ENCODE peak calls at places on chromosomes 16 and 17, in six cellular contexts. M is heart right ventricle; F is CD8-positive, alpha-beta memory T cell; A is naive thymus-derived CD4-positive, alpha-beta T cell; G is dorsolateral prefrontal cortex; U is spleen. Y is an unnamed sample.

GRCh38 chr17:68294617-68295016 is 3.3 kb downstream of the ARSG start:
- DNase-seq in M (no peak), F (no peak), A (no peak), G (no peak), U (no peak), Y (no peak)

GRCh38 chr16:397736-398332 is 835 bp downstream of the NME4 start:
- DNase-seq in M (peak; percentile 74), F (no peak), A (peak; percentile 22), G (peak; percentile 67), U (peak; percentile 88), Y (peak; percentile 56)

GRCh38 chr16:49399594-49400364 is 26.2 kb downstream of the C16orf78 start:
- DNase-seq in M (no peak), F (no peak), A (no peak), G (no peak), U (no peak), Y (no peak)

GRCh38 chr17:17401271-17401781 is 75.5 kb upstream of the MED9 start:
- DNase-seq in M (no peak), F (no peak), A (no peak), G (no peak), U (no peak), Y (no peak)

GRCh38 chr16:88665570-88665969 is 2.7 kb upstream of the MVD start:
- DNase-seq in M (no peak), F (no peak), A (no peak), G (no peak), U (no peak), Y (no peak)

GRCh38 chr16:3431779-3432219 is 11.5 kb downstream of the ZNF597 start:
- DNase-seq in M (peak; percentile 61), F (peak; percentile 44), A (peak; percentile 38), G (peak; percentile 61), U (peak; percentile 90), Y (no peak)

GRCh38 chr16:35102780-35103403 is 1643.5 kb downstream of the TP53TG3F start:
- DNase-seq in M (no peak), F (no peak), A (no peak), G (no peak), U (no peak), Y (no peak)

GRCh38 chr17:81959362-81960129 is 1.4 kb downstream of the NOTUM start:
- DNase-seq in M (peak; percentile 81), F (peak; percentile 80), A (peak; percentile 94), G (peak; percentile 63), U (peak; percentile 95), Y (peak; percentile 41)

GRCh38 chr17:31433091-31433790 is 41.8 kb downstream of the RAB11FIP4 start:
- DNase-seq in M (no peak), F (peak; percentile 36), A (peak; percentile 48), G (no peak), U (peak; percentile 30), Y (no peak)

GRCh38 chr16:7363397-7364053 is 30.9 kb downstream of the RBFOX1 start:
- DNase-seq in M (peak; percentile 44), F (no peak), A (no peak), G (peak; percentile 66), U (no peak), Y (no peak)

GRCh38 chr16:78641463-78641862 is 542.0 kb downstream of the WWOX start:
- DNase-seq in M (no peak), F (no peak), A (no peak), G (no peak), U (no peak), Y (no peak)

GRCh38 chr17:1486802-1487695 is 5.4 kb downstream of the MYO1C start:
- DNase-seq in M (peak; percentile 77), F (peak; percentile 74), A (peak; percentile 64), G (no peak), U (peak; percentile 91), Y (peak; percentile 78)

GRCh38 chr16:58487566-58488351 is 12.2 kb upstream of the NDRG4 start:
- DNase-seq in M (peak; percentile 91), F (peak; percentile 56), A (peak; percentile 76), G (peak; percentile 88), U (peak; percentile 93), Y (peak; percentile 82)

GRCh38 chr16:56576585-56577299 is 11.9 kb downstream of the MT4 start:
- DNase-seq in M (peak; percentile 78), F (peak; percentile 83), A (peak; percentile 89), G (no peak), U (peak; percentile 92), Y (peak; percentile 70)

GRCh38 chr16:31082368-31083045 is 6.2 kb downstream of the PRSS53 start:
- DNase-seq in M (no peak), F (no peak), A (no peak), G (no peak), U (peak; percentile 57), Y (no peak)

GRCh38 chr17:59668816-59669215 is 38.4 kb downstream of the PTRH2 start:
- DNase-seq in M (no peak), F (no peak), A (no peak), G (no peak), U (no peak), Y (peak; percentile 44)

GRCh38 chr16:28531777-28532744 is 6.7 kb downstream of the NUPR1 start:
- DNase-seq in M (peak; percentile 79), F (no peak), A (no peak), G (no peak), U (no peak), Y (no peak)

GRCh38 chr16:69166946-69167930 is 19.7 kb upstream of the SNTB2 start:
- DNase-seq in M (no peak), F (no peak), A (no peak), G (no peak), U (no peak), Y (no peak)
- H3K27ac ChIP-seq in M (no peak overlapping the region), F (no peak overlapping the region), A (peak overlapping the region; percentile 11), G (peak overlapping the region; percentile 36), U (no peak overlapping the region), Y (no peak overlapping the region)

DNA sequence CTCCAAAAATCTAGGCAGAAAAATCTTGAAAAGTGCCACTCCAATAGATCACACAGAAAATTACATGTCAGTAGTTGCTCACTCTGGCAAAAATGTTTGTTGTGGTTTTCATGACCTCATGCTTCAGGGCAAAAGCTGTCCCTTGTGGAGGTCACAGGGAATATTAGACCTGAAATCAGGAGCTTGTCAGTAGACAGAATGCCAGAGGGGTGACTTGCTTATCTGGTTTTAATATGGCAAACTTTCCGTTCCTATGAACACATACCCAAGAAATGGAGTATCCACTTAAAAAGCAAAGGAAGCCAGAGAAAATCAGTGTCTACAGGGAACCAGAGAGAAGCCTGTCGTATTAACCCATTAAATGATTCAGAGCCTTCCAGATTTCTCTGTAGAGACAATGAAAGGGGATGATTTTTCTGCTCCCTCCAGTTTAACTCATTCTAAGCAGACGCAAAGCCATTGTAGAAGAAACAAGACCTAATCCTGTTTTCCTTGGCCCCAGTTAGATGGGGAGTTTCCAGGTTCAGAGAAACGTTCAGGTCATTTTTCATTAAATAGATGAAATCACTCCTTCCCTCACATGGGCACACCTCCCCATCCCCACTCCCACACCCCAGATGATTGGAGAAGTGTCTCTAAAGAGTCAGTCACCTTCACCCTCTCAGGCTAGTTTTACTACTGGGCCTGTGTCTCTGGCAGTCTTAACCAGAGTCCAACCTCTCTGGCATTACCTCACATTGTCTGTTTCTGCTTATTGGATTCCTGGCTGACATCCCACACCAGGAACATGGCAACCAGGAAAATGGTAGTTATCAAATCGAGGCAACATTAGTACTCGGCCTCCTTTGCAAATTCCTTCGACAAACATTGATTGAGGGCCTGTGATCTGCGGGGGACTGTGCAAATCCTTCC is 6.0 kb downstream of the SOX9 start:
- DNase-seq in M (no peak), F (no peak), A (no peak), G (no peak), U (no peak), Y (peak; percentile 54)
- H3K27ac ChIP-seq in M (peak overlapping the region; percentile 94), F (no peak overlapping the region), A (no peak overlapping the region), G (peak overlapping the region; percentile 33), U (no peak overlapping the region), Y (no peak overlapping the region)

GRCh38 chr17:41393826-41394225 is 3.6 kb downstream of the KRT31 start:
- DNase-seq in M (no peak), F (no peak), A (no peak), G (no peak), U (no peak), Y (no peak)

GRCh38 chr17:41394254-41395016 is 3.0 kb downstream of the KRT31 start:
- DNase-seq in M (no peak), F (no peak), A (no peak), G (peak; percentile 23), U (no peak), Y (peak; percentile 32)

GRCh38 chr17:41397003-41397665 is at the start of gene KRT31:
- DNase-seq in M (no peak), F (no peak), A (no peak), G (peak; percentile 64), U (no peak), Y (no peak)

GRCh38 chr17:41393294-41393693 is 4.1 kb downstream of the KRT31 start:
- DNase-seq in M (peak; percentile 29), F (no peak), A (no peak), G (no peak), U (no peak), Y (no peak)

GRCh38 chr17:41396340-41396739 is 1.1 kb downstream of the KRT31 start:
- DNase-seq in M (no peak), F (no peak), A (no peak), G (peak; percentile 35), U (no peak), Y (no peak)
- H3K27ac ChIP-seq in M (no peak overlapping the region), F (no peak overlapping the region), A (no peak overlapping the region), G (no peak overlapping the region), U (no peak overlapping the region), Y (no peak overlapping the region)

DNA sequence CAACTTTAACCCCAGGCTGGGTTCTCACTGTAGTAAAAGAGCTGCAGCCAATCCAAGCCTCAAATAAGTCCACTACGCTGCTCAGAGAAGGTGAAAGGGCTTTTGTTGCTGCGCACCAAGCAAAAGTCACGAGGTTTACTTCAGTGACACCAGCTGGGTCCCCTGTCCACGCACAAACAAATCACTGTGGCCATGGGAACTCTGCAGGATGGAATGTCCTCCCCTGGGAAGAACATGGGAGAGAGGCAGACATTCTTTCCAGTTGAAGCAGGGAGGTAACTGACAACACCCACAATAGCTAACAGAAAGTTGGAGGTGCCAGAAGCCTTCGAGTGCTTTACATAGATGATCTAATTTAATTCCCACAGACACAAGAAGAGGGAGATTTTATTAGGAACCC is 181.9 kb downstream of the PMP22 start:
- DNase-seq in M (peak; percentile 16), F (no peak), A (no peak), G (no peak), U (no peak), Y (no peak)
- H3K27ac ChIP-seq in M (no peak overlapping the region), F (no peak overlapping the region), A (no peak overlapping the region), G (no peak overlapping the region), U (no peak overlapping the region), Y (no peak overlapping the region)

DNA sequence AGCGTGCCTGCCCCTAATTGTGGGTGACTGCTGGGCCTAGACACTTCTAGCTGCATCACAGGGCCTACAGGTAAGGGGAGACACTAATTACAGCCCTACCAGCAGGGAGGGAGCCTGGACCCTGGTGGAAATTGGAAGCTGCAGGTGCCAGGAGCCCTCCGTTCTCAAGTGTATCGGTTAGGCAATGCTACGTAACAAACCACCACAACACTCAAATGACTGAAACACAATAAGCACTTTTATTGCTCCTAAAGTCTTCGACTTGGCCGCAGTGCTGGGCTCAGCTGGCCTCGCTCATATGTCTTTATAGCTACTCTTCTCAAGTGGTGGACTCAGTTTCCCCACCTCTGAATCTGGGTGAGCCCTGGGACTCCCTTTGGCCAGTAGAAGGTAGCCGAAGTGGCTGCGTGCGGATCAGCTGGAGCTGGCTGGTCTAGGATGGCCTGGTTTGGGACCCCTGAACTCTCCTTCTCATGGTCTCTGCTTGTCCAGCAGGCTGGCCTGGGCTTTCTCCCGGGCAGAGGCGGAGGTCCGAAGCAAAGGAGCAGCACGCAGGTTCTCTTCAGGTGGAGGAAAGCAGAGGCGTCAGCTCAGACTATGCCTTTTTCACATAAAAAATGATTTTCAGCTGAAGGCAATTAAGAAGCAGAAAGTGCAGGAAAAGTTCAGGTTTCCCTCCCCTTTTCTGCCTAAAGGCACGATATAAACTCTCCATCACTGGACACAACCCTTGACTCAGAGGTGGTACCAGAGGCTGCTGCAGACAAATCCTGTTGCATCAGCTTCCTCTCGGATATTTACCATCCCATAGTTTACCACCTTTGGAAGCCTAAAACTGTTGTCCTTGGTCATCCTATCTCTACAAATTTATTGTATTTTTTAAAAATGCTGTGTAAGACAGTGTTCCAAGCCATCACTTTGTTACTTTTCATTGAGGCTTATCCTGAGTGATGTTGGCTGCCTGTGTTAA is 8.7 kb upstream of the TMEM170A start:
- DNase-seq in M (no peak), F (no peak), A (no peak), G (no peak), U (peak; percentile 64), Y (no peak)
- H3K27ac ChIP-seq in M (no peak overlapping the region), F (no peak overlapping the region), A (no peak overlapping the region), G (no peak overlapping the region), U (no peak overlapping the region), Y (no peak overlapping the region)

Y was measured in RWPE1.